ENCODE peak calls at places on chromosome 20, in five cellular contexts. K is adrenal gland, X is tibial artery, Q is heart right ventricle, Z is astrocyte of the cerebellum. O is an unnamed sample.

GRCh38 chr20:23308024-23308423 is 42.6 kb upstream of the NXT1 start:
- DNase-seq in K (no peak), X (no peak), Q (no peak), Z (no peak), O (no peak)

GRCh38 chr20:835220-836045 is 1.9 kb downstream of the FAM110A start:
- DNase-seq in K (peak), X (no peak), Q (peak), Z (no peak), O (no peak)

GRCh38 chr20:18225652-18226051 is 62.7 kb upstream of the ZNF133 start:
- DNase-seq in K (no peak), X (no peak), Q (no peak), Z (no peak), O (no peak)

GRCh38 chr20:1301031-1301529 is 27.9 kb downstream of the SDCBP2 start:
- DNase-seq in K (no peak), X (peak), Q (no peak), Z (peak), O (no peak)

GRCh38 chr20:64051532-64052325 is 2.3 kb upstream of the SOX18 start:
- DNase-seq in K (no peak), X (peak), Q (peak), Z (no peak), O (no peak)

GRCh38 chr20:53750827-53751393 is 157.3 kb upstream of the ZNF217 start:
- DNase-seq in K (no peak), X (no peak), Q (no peak), Z (peak), O (no peak)

GRCh38 chr20:63032861-63033634 is 26.3 kb upstream of the BHLHE23 start:
- DNase-seq in K (no peak), X (peak), Q (no peak), Z (no peak), O (peak)

GRCh38 chr20:45500022-45500421 is 15.4 kb downstream of the SPINT3 start:
- DNase-seq in K (no peak), X (no peak), Q (no peak), Z (no peak), O (no peak)

GRCh38 chr20:54688476-54688875 is 213.1 kb downstream of the DOK5 start:
- DNase-seq in K (no peak), X (no peak), Q (no peak), Z (no peak), O (no peak)

GRCh38 chr20:46023148-46023484 is 5.9 kb upstream of the SLC12A5 start:
- DNase-seq in K (no peak), X (no peak), Q (no peak), Z (no peak), O (no peak)

GRCh38 chr20:52104546-52105044 is 87.0 kb downstream of the ZFP64 start:
- DNase-seq in K (no peak), X (no peak), Q (no peak), Z (no peak), O (no peak)

GRCh38 chr20:1757606-1758507 is 100.3 kb upstream of the SIRPG start:
- DNase-seq in K (no peak), X (no peak), Q (no peak), Z (no peak), O (no peak)

GRCh38 chr20:58555078-58555765 is 40.0 kb upstream of the APCDD1L start:
- DNase-seq in K (peak), X (no peak), Q (no peak), Z (peak), O (no peak)

GRCh38 chr20:22931653-22932052 is 103.5 kb upstream of the SSTR4 start:
- DNase-seq in K (no peak), X (no peak), Q (no peak), Z (no peak), O (no peak)

GRCh38 chr20:24935786-24936525 is 13.1 kb upstream of the CST7 start:
- DNase-seq in K (no peak), X (no peak), Q (no peak), Z (no peak), O (no peak)

GRCh38 chr20:24611360-24612140 is 142.1 kb downstream of the SYNDIG1 start:
- DNase-seq in K (no peak), X (no peak), Q (no peak), Z (no peak), O (no peak)

GRCh38 chr20:25033941-25034335 is 24.0 kb downstream of the ACSS1 start:
- DNase-seq in K (no peak), X (no peak), Q (no peak), Z (no peak), O (peak)

GRCh38 chr20:40633123-40633850 is 55.7 kb downstream of the MAFB start:
- DNase-seq in K (no peak), X (peak), Q (no peak), Z (no peak), O (no peak)

GRCh38 chr20:40635990-40636389 is 53.0 kb downstream of the MAFB start:
- DNase-seq in K (no peak), X (no peak), Q (no peak), Z (no peak), O (no peak)

GRCh38 chr20:40636486-40636885 is 52.5 kb downstream of the MAFB start:
- DNase-seq in K (no peak), X (no peak), Q (no peak), Z (no peak), O (no peak)

GRCh38 chr20:40637176-40637575 is 51.9 kb downstream of the MAFB start:
- DNase-seq in K (no peak), X (no peak), Q (no peak), Z (no peak), O (no peak)

GRCh38 chr20:40634891-40635290 is 54.1 kb downstream of the MAFB start:
- DNase-seq in K (no peak), X (no peak), Q (no peak), Z (no peak), O (no peak)
- TF ChIP-seq CTCF in K (no peak), X (no peak), Q (no peak), Z (no peak), O (no peak)

GRCh38 chr20:50308513-50309279 is 118.1 kb downstream of the CEBPB start:
- DNase-seq in K (peak), X (peak), Q (peak), Z (peak), O (no peak)
- TF ChIP-seq CTCF in K (peak), X (no peak), Q (peak), Z (no peak), O (peak)

DNA sequence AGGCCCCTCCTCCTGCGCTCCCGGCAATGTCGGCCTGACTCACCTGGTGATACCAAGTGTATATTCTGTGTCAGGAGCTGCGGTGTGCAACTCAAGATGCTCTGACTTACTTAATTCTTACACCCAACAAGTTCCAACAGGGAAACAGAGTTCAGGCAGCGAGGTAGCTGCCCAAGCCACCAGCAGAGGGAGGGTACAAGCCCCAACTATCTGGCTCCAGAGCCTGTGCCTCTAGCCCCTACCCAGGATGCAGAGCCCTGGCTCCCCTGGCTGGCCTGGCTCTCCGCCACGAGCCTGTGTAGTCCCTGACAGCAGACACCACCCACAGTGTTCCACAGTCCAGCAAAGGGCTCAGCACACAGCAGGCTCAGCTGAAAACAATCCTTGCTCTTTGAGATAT is 34.9 kb downstream of the C20orf203 start:
- DNase-seq in K (peak), X (no peak), Q (peak), Z (no peak), O (no peak)
- TF ChIP-seq CTCF in K (no peak), X (no peak), Q (no peak), Z (peak), O (peak)

GRCh38 chr20:9971746-9972145 is 63.0 kb upstream of the ANKEF1 start:
- DNase-seq in K (no peak), X (no peak), Q (no peak), Z (no peak), O (no peak)

GRCh38 chr20:9969626-9970025 is 65.2 kb upstream of the ANKEF1 start:
- DNase-seq in K (no peak), X (no peak), Q (no peak), Z (no peak), O (no peak)

GRCh38 chr20:9963029-9963428 is 71.8 kb upstream of the ANKEF1 start:
- DNase-seq in K (no peak), X (no peak), Q (no peak), Z (no peak), O (no peak)

DNA sequence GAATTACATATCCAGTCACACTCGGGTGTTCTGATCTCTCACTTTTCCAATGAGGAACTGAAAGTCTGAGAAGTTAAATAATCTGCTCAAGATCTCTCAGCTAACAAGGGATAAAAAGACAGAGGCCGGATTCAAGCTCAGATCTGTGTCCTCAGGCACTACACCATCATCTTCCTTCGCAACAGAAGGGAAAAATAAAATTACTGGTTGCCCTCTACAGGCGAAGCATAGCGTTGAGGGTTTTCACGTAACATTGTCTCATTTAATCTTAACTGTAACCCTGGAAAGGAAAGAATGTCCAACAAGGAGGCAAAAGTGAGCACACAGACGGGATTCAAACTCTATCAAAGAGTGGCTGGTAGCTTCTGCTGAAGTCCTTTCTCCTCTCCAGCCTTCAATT is 67.8 kb upstream of the ANKEF1 start:
- DNase-seq in K (no peak), X (no peak), Q (no peak), Z (no peak), O (no peak)
- TF ChIP-seq CTCF in K (no peak), X (no peak), Q (no peak), Z (peak), O (peak)

GRCh38 chr20:5191829-5192569 is 65.2 kb downstream of the CDS2 start:
- DNase-seq in K (peak), X (no peak), Q (peak), Z (peak), O (no peak)
- TF ChIP-seq CTCF in K (peak), X (peak), Q (peak), Z (peak), O (peak)

GRCh38 chr20:33868042-33868441 is 56.9 kb downstream of the CHMP4B start:
- DNase-seq in K (no peak), X (no peak), Q (no peak), Z (no peak), O (no peak)

GRCh38 chr20:33866398-33867079 is 55.4 kb downstream of the CHMP4B start:
- DNase-seq in K (no peak), X (no peak), Q (no peak), Z (no peak), O (no peak)

GRCh38 chr20:33868571-33868970 is 57.4 kb downstream of the CHMP4B start:
- DNase-seq in K (no peak), X (no peak), Q (no peak), Z (no peak), O (no peak)

GRCh38 chr20:33871362-33871761 is 60.2 kb downstream of the CHMP4B start:
- DNase-seq in K (peak), X (no peak), Q (no peak), Z (peak), O (no peak)

DNA sequence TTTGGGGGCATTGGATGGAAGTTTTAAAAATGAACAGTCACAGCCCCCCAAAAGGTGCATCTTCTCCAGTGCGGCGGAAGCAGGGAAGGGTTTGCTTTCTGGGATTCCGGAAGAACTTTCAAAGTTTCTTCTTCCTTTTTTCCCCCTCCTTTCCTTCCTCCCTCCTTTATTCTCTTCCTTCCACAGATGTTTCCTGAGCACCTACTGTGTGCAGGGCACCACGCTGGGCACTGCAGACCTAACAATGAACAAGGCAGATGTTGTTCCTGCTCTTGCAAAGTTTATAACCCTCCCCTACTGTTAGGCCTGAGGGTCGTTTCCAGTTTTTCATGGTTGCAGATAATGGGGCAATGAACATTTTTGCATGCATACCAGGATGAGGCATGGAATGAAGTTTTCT is 58.1 kb downstream of the CHMP4B start:
- DNase-seq in K (no peak), X (no peak), Q (no peak), Z (no peak), O (no peak)
- TF ChIP-seq CTCF in K (no peak), X (no peak), Q (no peak), Z (no peak), O (no peak)